ENCODE peak calls at places on chromosomes 3 and 15, in five cellular contexts. I is PC-3, P is fibroblast of lung, V is epithelial cell of esophagus, H is HL-60. A is an unnamed sample.

GRCh38 chr15:71232411-71232810 is 117.1 kb downstream of the THSD4 start:
- DNase-seq in I (no peak), V (no peak), P (no peak), H (no peak), A (peak; percentile 52)

GRCh38 chr15:57463360-57463759 is 87.1 kb downstream of the CGNL1 start:
- DNase-seq in H (no peak), I (no peak), P (no peak), V (no peak), A (no peak)

GRCh38 chr15:74383286-74383685 is 15.8 kb upstream of the CYP11A1 start:
- DNase-seq in V (no peak), H (no peak), P (no peak), I (no peak), A (no peak)

GRCh38 chr3:167113466-167113865 is 266.6 kb downstream of the ZBBX start:
- DNase-seq in I (no peak), P (no peak), V (no peak), H (peak; percentile 13), A (no peak)

GRCh38 chr3:134601539-134602439 is 49.0 kb downstream of the KY start:
- DNase-seq in P (peak; percentile 66), V (no peak), H (no peak), I (no peak), A (peak; percentile 21)

GRCh38 chr3:184332370-184333090 is 4.9 kb upstream of the FAM131A start:
- DNase-seq in V (peak; percentile 95), H (no peak), P (peak; percentile 71), I (peak; percentile 94), A (peak; percentile 89)

GRCh38 chr15:80160570-80161156 is 7.9 kb downstream of the FAH start:
- DNase-seq in H (peak; percentile 97), I (peak; percentile 86), V (peak; percentile 97), P (peak; percentile 93), A (peak; percentile 96)

GRCh38 chr3:141486416-141486734 is 452 bp upstream of the RASA2 start:
- DNase-seq in V (peak; percentile 71), I (peak; percentile 51), P (no peak), H (no peak), A (no peak)

GRCh38 chr3:113252553-113252952 is 41.2 kb downstream of the BOC start:
- DNase-seq in P (no peak), I (no peak), V (no peak), H (no peak), A (no peak)

GRCh38 chr3:65473746-65474145 is 565.0 kb downstream of the MAGI1 start:
- DNase-seq in P (peak; percentile 2), I (peak; percentile 1), H (no peak), V (peak; percentile 58), A (peak; percentile 21)

DNA sequence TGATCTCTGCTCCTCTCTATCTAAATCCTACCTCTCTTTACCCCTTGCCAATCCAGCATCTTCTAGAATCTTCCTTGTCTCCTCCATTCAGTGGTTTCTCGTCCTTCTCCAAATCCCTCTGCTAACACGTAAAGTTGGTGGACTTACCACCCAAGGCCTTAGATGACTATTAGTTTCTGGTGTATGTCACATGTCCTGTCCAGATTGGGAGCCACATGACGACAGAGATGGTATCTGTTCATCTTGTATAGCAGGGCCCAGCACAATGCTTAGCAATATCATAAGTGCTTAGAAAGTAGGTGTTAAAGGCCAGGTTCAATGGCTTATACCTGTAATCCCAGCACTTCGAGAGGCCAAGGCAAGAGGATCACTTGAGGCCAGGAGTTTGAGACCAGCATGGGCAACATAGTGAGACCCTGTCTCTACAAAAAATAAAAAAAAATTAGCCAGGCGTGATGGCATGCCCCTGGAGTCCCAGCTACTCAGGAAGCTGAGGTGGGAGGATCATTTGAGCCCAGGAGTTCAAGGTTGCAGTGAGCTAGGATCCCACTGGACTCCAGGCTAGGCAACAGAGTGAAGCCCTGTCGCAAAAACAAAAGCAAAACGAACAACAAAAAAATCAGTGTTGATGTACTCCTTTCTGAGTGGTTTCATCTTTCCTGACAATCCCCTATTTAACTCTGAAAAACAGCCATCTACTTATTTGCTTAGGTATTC is 81.8 kb downstream of the HMG20A start:
- DNase-seq in I (no peak), V (no peak), H (no peak), P (no peak), A (no peak)
- TF ChIP-seq CTCF in I (no peak), V (no peak), H (no peak), P (no peak), A (no peak)

DNA sequence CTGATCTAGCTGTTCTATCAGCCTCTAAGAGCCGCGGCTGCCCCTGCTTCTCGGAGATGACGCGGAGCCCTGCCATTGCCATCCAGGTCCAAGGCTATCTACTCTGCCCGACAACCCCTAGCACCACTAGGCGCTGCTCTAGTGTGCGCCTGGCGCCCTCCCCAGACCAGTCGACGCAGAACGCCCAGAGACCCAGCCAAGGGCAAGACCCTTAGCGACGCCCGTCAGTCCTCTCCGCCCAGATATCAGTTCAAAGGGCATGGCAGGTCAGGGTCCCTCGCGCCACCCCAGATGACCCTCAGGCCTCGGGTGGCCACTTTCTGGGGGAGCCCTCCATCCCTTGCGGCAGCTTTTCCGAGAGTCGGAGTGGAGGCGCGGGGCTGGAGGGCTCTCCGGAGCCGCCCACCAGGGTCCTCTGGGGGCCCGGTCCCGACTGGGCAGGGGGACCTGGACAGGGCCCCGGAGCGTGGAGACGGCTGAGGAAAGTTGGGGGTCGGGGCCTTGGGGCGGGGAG is 371 bp upstream of the CLSTN2 start:
- DNase-seq in H (peak; percentile 15), V (peak; percentile 23), P (peak; percentile 15), I (no peak), A (no peak)
- TF ChIP-seq CTCF in H (no peak), V (peak; percentile 9), P (no peak), I (no peak), A (no peak)

GRCh38 chr3:98701276-98701675 is 61.9 kb upstream of the ST3GAL6 start:
- DNase-seq in H (no peak), V (no peak), P (no peak), I (no peak), A (no peak)

GRCh38 chr3:98705212-98705611 is 57.9 kb upstream of the ST3GAL6 start:
- DNase-seq in H (no peak), I (no peak), P (peak; percentile 61), V (no peak), A (no peak)

GRCh38 chr3:98709433-98709832 is 53.7 kb upstream of the ST3GAL6 start:
- DNase-seq in P (no peak), H (no peak), I (no peak), V (no peak), A (no peak)

GRCh38 chr3:98702166-98702565 is 61.0 kb upstream of the ST3GAL6 start:
- DNase-seq in H (no peak), I (peak; percentile 35), V (peak; percentile 38), P (no peak), A (no peak)

DNA sequence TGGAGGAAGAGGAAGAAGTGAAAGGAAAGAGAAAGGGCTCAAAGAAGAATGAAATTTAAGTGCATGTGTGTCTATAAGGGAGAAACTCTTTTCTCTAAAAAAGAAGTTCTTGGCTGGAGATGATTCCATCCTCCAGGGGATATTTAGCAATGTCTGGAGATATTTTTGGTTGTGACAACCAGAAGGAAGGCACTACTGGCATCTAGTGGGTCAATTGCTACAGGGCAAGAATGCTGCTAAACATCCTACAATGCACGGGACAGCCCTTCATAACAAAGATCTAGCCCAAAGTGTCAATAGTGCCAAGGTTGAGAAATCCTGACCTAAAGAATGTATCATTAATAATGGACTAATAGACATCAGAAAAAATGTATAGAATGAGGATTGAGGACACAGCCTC is 57.4 kb upstream of the ST3GAL6 start:
- DNase-seq in V (no peak), H (no peak), I (peak; percentile 54), P (no peak), A (peak; percentile 31)
- TF ChIP-seq CTCF in V (no peak), H (peak; percentile 10), I (peak; percentile 66), P (no peak), A (peak; percentile 23)

GRCh38 chr3:156472150-156472549 is 82.8 kb downstream of the SSR3 start:
- DNase-seq in V (no peak), H (no peak), P (no peak), I (peak; percentile 11), A (no peak)
- TF ChIP-seq CTCF in V (no peak), H (no peak), P (no peak), I (peak; percentile 42), A (peak; percentile 4)

GRCh38 chr3:16060358-16060852 is 114.1 kb upstream of the GALNT15 start:
- DNase-seq in H (no peak), I (peak; percentile 99), P (peak; percentile 100), V (peak; percentile 96), A (peak; percentile 100)
- TF ChIP-seq CTCF in H (no peak), I (peak; percentile 66), P (no peak), V (peak; percentile 33), A (peak; percentile 4)

GRCh38 chr3:42735021-42735420 is 32.4 kb upstream of the HHATL start:
- DNase-seq in P (no peak), I (no peak), V (no peak), H (no peak), A (no peak)
- TF ChIP-seq CTCF in P (no peak), I (no peak), V (no peak), H (no peak), A (no peak)